ENCODE peak calls at places on chromosome 16, in four cellular contexts. One of them, this sample, is unnamed.

GRCh38 chr16:4690946-4691665 is 2.3 kb upstream of the NUDT16L1 start:
- DNase-seq in body of pancreas: no peak
- DNase-seq in astrocyte of the cerebellum: no peak
- DNase-seq in fibroblast of lung: no peak
- DNase-seq in this sample: no peak

GRCh38 chr16:66569131-66569530 is 2.9 kb downstream of the CMTM1 start:
- DNase-seq in body of pancreas: no peak
- DNase-seq in astrocyte of the cerebellum: no peak
- DNase-seq in fibroblast of lung: peak
- DNase-seq in this sample: peak

GRCh38 chr16:10678655-10679054 is 16.1 kb downstream of the TEKT5 start:
- DNase-seq in body of pancreas: no peak
- DNase-seq in astrocyte of the cerebellum: no peak
- DNase-seq in fibroblast of lung: no peak
- DNase-seq in this sample: no peak

GRCh38 chr16:67011274-67011673 is 17.7 kb upstream of the CBFB start:
- DNase-seq in body of pancreas: no peak
- DNase-seq in astrocyte of the cerebellum: no peak
- DNase-seq in fibroblast of lung: no peak
- DNase-seq in this sample: no peak

GRCh38 chr16:82801361-82801760 is 174.6 kb downstream of the CDH13 start:
- DNase-seq in body of pancreas: no peak
- DNase-seq in astrocyte of the cerebellum: no peak
- DNase-seq in fibroblast of lung: no peak
- DNase-seq in this sample: peak

GRCh38 chr16:80346160-80346632 is 194.6 kb upstream of the DYNLRB2 start:
- DNase-seq in body of pancreas: no peak
- DNase-seq in astrocyte of the cerebellum: peak
- DNase-seq in fibroblast of lung: no peak
- DNase-seq in this sample: no peak

GRCh38 chr16:84356591-84357116 is 11.7 kb upstream of the ATP2C2 start:
- DNase-seq in body of pancreas: no peak
- DNase-seq in astrocyte of the cerebellum: no peak
- DNase-seq in fibroblast of lung: no peak
- DNase-seq in this sample: no peak

GRCh38 chr16:12425134-12425941 is 378.3 kb downstream of the CPPED1 start:
- DNase-seq in body of pancreas: no peak
- DNase-seq in astrocyte of the cerebellum: no peak
- DNase-seq in fibroblast of lung: no peak
- DNase-seq in this sample: peak

GRCh38 chr16:49643429-49644142 is 212.3 kb downstream of the ZNF423 start:
- DNase-seq in body of pancreas: no peak
- DNase-seq in astrocyte of the cerebellum: peak
- DNase-seq in fibroblast of lung: peak
- DNase-seq in this sample: peak

GRCh38 chr16:2936436-2937011 is 24.8 kb downstream of the FLYWCH1 start:
- DNase-seq in body of pancreas: no peak
- DNase-seq in astrocyte of the cerebellum: no peak
- DNase-seq in fibroblast of lung: no peak
- DNase-seq in this sample: no peak

GRCh38 chr16:2937170-2937569 is 25.4 kb downstream of the FLYWCH1 start:
- DNase-seq in body of pancreas: no peak
- DNase-seq in astrocyte of the cerebellum: no peak
- DNase-seq in fibroblast of lung: no peak
- DNase-seq in this sample: no peak

GRCh38 chr16:2934450-2934849 is 22.7 kb downstream of the FLYWCH1 start:
- DNase-seq in body of pancreas: no peak
- DNase-seq in astrocyte of the cerebellum: no peak
- DNase-seq in fibroblast of lung: no peak
- DNase-seq in this sample: no peak

GRCh38 chr16:2933701-2934100 is 22.0 kb downstream of the FLYWCH1 start:
- DNase-seq in body of pancreas: no peak
- DNase-seq in astrocyte of the cerebellum: no peak
- DNase-seq in fibroblast of lung: no peak
- DNase-seq in this sample: no peak

DNA sequence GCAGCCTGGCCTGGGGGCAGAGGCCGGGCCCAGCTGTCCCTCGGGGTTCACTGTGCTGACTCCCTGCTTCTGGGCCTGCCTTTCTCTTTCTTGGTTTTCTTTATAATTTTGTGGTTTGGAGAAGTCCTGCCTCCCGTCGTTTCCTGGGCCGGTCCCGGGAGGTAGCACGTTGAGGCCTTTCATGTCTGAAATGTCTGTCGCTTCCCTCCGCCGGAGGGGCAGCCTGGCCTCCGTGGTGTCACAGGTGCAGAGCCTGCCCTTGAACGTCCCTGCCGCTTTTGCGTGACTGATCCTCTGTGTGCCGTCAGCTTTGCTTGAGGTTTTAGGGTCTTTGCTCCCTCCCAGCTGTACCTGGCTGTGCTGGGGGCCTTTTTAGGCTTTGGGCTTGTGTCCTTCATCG is 23.7 kb downstream of the FLYWCH1 start:
- DNase-seq in body of pancreas: no peak
- DNase-seq in astrocyte of the cerebellum: no peak
- DNase-seq in fibroblast of lung: no peak
- DNase-seq in this sample: no peak
- TF ChIP-seq CTCF in body of pancreas: no peak
- TF ChIP-seq CTCF in astrocyte of the cerebellum: no peak
- TF ChIP-seq CTCF in fibroblast of lung: no peak
- TF ChIP-seq CTCF in this sample: no peak

DNA sequence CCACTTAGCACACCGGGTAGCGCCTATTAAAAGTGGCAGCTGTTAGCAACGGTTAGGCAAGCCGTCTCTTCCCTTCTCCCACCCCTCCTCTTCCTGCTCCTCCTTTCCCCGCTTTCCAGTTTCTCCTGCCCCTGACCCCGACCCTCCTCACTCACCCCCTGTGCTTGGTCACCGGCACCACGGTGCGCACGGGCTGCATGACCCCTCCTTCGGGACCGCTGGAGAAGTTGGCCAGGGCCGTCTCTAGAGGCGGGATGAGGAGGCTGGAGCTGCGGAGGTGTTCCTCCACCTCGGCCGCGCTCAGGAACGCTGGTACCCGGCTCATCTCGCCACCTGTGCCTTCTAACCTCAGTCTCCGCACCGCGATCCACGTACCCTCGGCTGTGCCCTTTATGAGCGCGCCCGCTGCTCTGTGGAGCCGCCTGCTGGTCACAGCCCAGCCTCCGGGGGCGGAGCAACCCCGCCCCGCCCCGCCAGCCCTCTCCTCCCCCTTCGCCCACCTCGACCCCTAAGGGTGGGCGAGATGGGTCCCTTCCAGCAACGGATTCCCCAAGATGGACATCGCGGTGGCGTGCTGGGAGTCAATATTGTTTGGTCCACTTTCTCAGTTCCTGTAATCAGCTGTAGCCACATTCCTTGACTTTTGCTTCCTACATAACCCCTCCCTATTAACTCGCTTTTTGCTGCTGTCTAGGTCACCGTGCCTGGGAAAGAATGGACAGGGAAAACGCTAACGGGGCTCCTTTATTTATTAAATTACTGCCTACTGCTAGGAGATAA is at the start of gene CRYM:
- DNase-seq in body of pancreas: peak
- DNase-seq in astrocyte of the cerebellum: no peak
- DNase-seq in fibroblast of lung: peak
- DNase-seq in this sample: no peak
- H3K4me3 ChIP-seq in body of pancreas: peak
- H3K4me3 ChIP-seq in astrocyte of the cerebellum: peak
- H3K4me3 ChIP-seq in fibroblast of lung: peak
- H3K4me3 ChIP-seq in this sample: peak

DNA sequence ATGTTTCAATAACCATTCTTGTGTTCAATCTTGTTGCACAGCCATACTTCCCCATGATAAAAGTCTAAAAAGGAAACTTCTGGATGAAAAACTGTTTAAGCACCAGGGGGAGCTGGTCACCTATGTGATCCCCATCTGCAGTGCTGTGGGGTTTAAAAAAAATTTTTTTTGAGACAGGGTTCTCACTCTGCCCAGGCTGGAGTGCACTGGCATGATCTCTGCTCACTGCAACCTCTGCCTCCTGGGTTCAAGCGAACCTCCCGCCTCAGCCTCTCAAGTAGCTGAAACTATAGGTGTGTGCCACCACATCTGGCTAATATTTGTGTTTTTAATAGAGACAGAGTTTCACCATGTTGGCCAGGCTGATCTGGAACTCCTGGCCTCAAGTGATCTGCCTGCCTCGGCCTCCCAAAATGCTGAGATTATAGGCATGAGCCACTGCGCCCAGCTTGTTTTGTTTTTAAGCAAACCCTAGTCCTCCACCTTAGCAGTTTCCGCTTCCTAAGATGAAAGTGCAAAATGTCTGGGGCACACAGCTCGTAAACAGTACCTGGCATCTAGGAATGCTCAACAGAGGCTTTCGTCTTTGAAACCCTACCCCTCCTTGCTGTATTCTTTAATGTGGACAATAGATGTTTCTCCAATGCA is 25.4 kb downstream of the DNAJA2 start:
- DNase-seq in body of pancreas: no peak
- DNase-seq in astrocyte of the cerebellum: peak
- DNase-seq in fibroblast of lung: peak
- DNase-seq in this sample: peak
- TF ChIP-seq CTCF in body of pancreas: peak
- TF ChIP-seq CTCF in astrocyte of the cerebellum: peak
- TF ChIP-seq CTCF in fibroblast of lung: peak
- TF ChIP-seq CTCF in this sample: peak

GRCh38 chr16:19885456-19886060 is 910 bp upstream of the GPRC5B start:
- DNase-seq in body of pancreas: peak
- DNase-seq in astrocyte of the cerebellum: no peak
- DNase-seq in fibroblast of lung: no peak
- DNase-seq in this sample: no peak
- H3K4me3 ChIP-seq in body of pancreas: no peak
- H3K4me3 ChIP-seq in astrocyte of the cerebellum: peak
- H3K4me3 ChIP-seq in fibroblast of lung: peak
- H3K4me3 ChIP-seq in this sample: peak

DNA sequence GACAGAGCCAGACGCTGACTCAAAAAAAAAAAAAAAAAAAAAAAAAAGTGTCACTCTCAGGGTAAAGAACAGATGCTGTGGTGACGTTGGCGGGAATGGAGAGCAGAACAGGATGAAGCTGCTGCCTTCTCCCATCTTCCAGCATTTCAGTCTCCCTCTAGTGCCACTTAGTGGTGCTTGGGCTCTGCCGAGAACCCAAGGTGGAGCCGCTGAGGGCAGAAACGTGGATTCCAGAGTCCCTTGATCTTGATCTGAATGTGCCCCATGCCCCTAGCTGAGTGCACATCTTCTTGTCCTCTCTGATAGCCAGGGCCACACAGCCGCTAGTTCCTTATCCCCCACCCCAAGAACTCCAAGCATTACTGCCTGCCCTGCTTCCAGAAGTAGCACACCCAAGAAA is 43.2 kb upstream of the FA2H start:
- DNase-seq in body of pancreas: no peak
- DNase-seq in astrocyte of the cerebellum: no peak
- DNase-seq in fibroblast of lung: no peak
- DNase-seq in this sample: no peak
- TF ChIP-seq CTCF in body of pancreas: no peak
- TF ChIP-seq CTCF in astrocyte of the cerebellum: peak
- TF ChIP-seq CTCF in fibroblast of lung: no peak
- TF ChIP-seq CTCF in this sample: no peak